ENCODE peak calls at places on chromosomes 12 and 14, in five cellular contexts. One of them, this sample, is unnamed.
A peak's percentile ranks its signal among the peaks of the same experiment; 100 is the strongest.

GRCh38 chr12:116263844-116264243 is 13.6 kb downstream of the MED13L start:
- DNase-seq in K562: no peak
- DNase-seq in Panc1: no peak
- DNase-seq in spleen: no peak
- DNase-seq in breast epithelium: no peak
- DNase-seq in this sample: no peak

GRCh38 chr14:31717294-31718085 is 156.3 kb downstream of the NUBPL start:
- DNase-seq in breast epithelium: no peak
- DNase-seq in Panc1: no peak
- DNase-seq in spleen: no peak
- DNase-seq in K562: no peak
- DNase-seq in this sample: no peak

GRCh38 chr12:117580718-117581062 is 219.3 kb upstream of the NOS1 start:
- DNase-seq in K562: peak; percentile 89
- DNase-seq in Panc1: no peak
- DNase-seq in breast epithelium: no peak
- DNase-seq in spleen: no peak
- DNase-seq in this sample: no peak

GRCh38 chr14:71595441-71595840 is 336.8 kb upstream of the RGS6 start:
- DNase-seq in Panc1: no peak
- DNase-seq in spleen: no peak
- DNase-seq in K562: no peak
- DNase-seq in breast epithelium: no peak
- DNase-seq in this sample: no peak

GRCh38 chr12:54041097-54041690 is 8.3 kb downstream of the HOXC5 start:
- DNase-seq in spleen: no peak
- DNase-seq in K562: no peak
- DNase-seq in Panc1: no peak
- DNase-seq in breast epithelium: no peak
- DNase-seq in this sample: no peak

GRCh38 chr12:9724023-9724422 is 8.9 kb downstream of the CLECL1 start:
- DNase-seq in breast epithelium: no peak
- DNase-seq in spleen: no peak
- DNase-seq in K562: no peak
- DNase-seq in Panc1: no peak
- DNase-seq in this sample: no peak

GRCh38 chr12:66269757-66270383 is 32.4 kb upstream of the HELB start:
- DNase-seq in K562: no peak
- DNase-seq in Panc1: peak; percentile 8
- DNase-seq in breast epithelium: no peak
- DNase-seq in spleen: no peak
- DNase-seq in this sample: no peak

GRCh38 chr14:72643317-72643801 is 250.5 kb downstream of the DPF3 start:
- DNase-seq in K562: no peak
- DNase-seq in spleen: no peak
- DNase-seq in Panc1: no peak
- DNase-seq in breast epithelium: no peak
- DNase-seq in this sample: no peak

GRCh38 chr12:105931104-105931503 is 207.7 kb downstream of the NUAK1 start:
- DNase-seq in K562: no peak
- DNase-seq in breast epithelium: no peak
- DNase-seq in Panc1: no peak
- DNase-seq in spleen: no peak
- DNase-seq in this sample: no peak

GRCh38 chr14:65438266-65438933 is 25.9 kb downstream of the FUT8 start:
- DNase-seq in Panc1: no peak
- DNase-seq in breast epithelium: no peak
- DNase-seq in spleen: no peak
- DNase-seq in K562: peak; percentile 8
- DNase-seq in this sample: no peak

GRCh38 chr12:29537292-29537691 is 39.8 kb upstream of the OVCH1 start:
- DNase-seq in spleen: no peak
- DNase-seq in K562: no peak
- DNase-seq in breast epithelium: no peak
- DNase-seq in Panc1: no peak
- DNase-seq in this sample: no peak

GRCh38 chr14:73323889-73324535 is 86.7 kb downstream of the PAPLN start:
- DNase-seq in spleen: no peak
- DNase-seq in breast epithelium: no peak
- DNase-seq in K562: peak; percentile 7
- DNase-seq in Panc1: no peak
- DNase-seq in this sample: no peak

GRCh38 chr12:10067942-10068341 is 30.8 kb downstream of the CLEC1A start:
- DNase-seq in K562: no peak
- DNase-seq in breast epithelium: no peak
- DNase-seq in spleen: no peak
- DNase-seq in Panc1: no peak
- DNase-seq in this sample: no peak

GRCh38 chr14:22249775-22250174 is 339.2 kb downstream of the DAD1 start:
- DNase-seq in spleen: no peak
- DNase-seq in K562: no peak
- DNase-seq in breast epithelium: no peak
- DNase-seq in Panc1: no peak
- DNase-seq in this sample: no peak

GRCh38 chr12:10015450-10015849 is 5.0 kb downstream of the CLEC12B start:
- DNase-seq in breast epithelium: no peak
- DNase-seq in spleen: no peak
- DNase-seq in K562: no peak
- DNase-seq in Panc1: no peak
- DNase-seq in this sample: no peak

GRCh38 chr14:91399868-91400640 is 17.6 kb downstream of the CCDC88C start:
- DNase-seq in Panc1: no peak
- DNase-seq in K562: no peak
- DNase-seq in spleen: peak; percentile 87
- DNase-seq in breast epithelium: no peak
- DNase-seq in this sample: peak; percentile 42

GRCh38 chr12:90085491-90086274 is 377.0 kb upstream of the ATP2B1 start:
- DNase-seq in K562: no peak
- DNase-seq in spleen: no peak
- DNase-seq in Panc1: no peak
- DNase-seq in breast epithelium: no peak
- DNase-seq in this sample: no peak

GRCh38 chr14:23573384-23573783 is 5.2 kb downstream of the JPH4 start:
- DNase-seq in spleen: peak; percentile 51
- DNase-seq in Panc1: no peak
- DNase-seq in breast epithelium: peak; percentile 34
- DNase-seq in K562: no peak
- DNase-seq in this sample: no peak

GRCh38 chr14:102415671-102416070 is 52.9 kb downstream of the TECPR2 start:
- DNase-seq in Panc1: no peak
- DNase-seq in spleen: no peak
- DNase-seq in K562: no peak
- DNase-seq in breast epithelium: no peak
- DNase-seq in this sample: no peak

GRCh38 chr14:67674480-67675218 is at the start of gene VTI1B:
- DNase-seq in breast epithelium: peak; percentile 67
- DNase-seq in K562: peak; percentile 73
- DNase-seq in Panc1: no peak
- DNase-seq in spleen: peak; percentile 96
- DNase-seq in this sample: peak; percentile 61

GRCh38 chr12:108173160-108173559 is 44.1 kb downstream of the WSCD2 start:
- DNase-seq in spleen: no peak
- DNase-seq in K562: no peak
- DNase-seq in breast epithelium: no peak
- DNase-seq in Panc1: no peak
- DNase-seq in this sample: no peak

GRCh38 chr14:53180272-53181221 is 27.4 kb upstream of the DDHD1 start:
- DNase-seq in Panc1: no peak
- DNase-seq in K562: peak; percentile 11
- DNase-seq in breast epithelium: no peak
- DNase-seq in spleen: no peak
- DNase-seq in this sample: no peak

GRCh38 chr14:88559852-88560251 is 3.0 kb upstream of the ZC3H14 start:
- DNase-seq in K562: no peak
- DNase-seq in spleen: no peak
- DNase-seq in breast epithelium: no peak
- DNase-seq in Panc1: no peak
- DNase-seq in this sample: no peak

GRCh38 chr14:59182641-59183040 is 5.8 kb upstream of the DAAM1 start:
- DNase-seq in Panc1: no peak
- DNase-seq in spleen: no peak
- DNase-seq in K562: no peak
- DNase-seq in breast epithelium: no peak
- DNase-seq in this sample: no peak

GRCh38 chr14:60652674-60653387 is 3.6 kb upstream of the SIX1 start:
- DNase-seq in K562: no peak
- DNase-seq in breast epithelium: no peak
- DNase-seq in Panc1: no peak
- DNase-seq in spleen: no peak
- DNase-seq in this sample: peak; percentile 32

GRCh38 chr12:89135976-89136634 is 216.2 kb downstream of the DUSP6 start:
- DNase-seq in spleen: no peak
- DNase-seq in breast epithelium: no peak
- DNase-seq in K562: no peak
- DNase-seq in Panc1: no peak
- DNase-seq in this sample: no peak

GRCh38 chr14:60553855-60554254 is 44.9 kb downstream of the SIX6 start:
- DNase-seq in K562: no peak
- DNase-seq in breast epithelium: no peak
- DNase-seq in Panc1: no peak
- DNase-seq in spleen: no peak
- DNase-seq in this sample: no peak

GRCh38 chr12:115963030-115963480 is 314.4 kb downstream of the MED13L start:
- DNase-seq in breast epithelium: no peak
- DNase-seq in Panc1: no peak
- DNase-seq in spleen: no peak
- DNase-seq in K562: no peak
- DNase-seq in this sample: no peak

GRCh38 chr12:101207086-101207780 is 2.8 kb downstream of the SLC5A8 start:
- DNase-seq in K562: no peak
- DNase-seq in spleen: no peak
- DNase-seq in breast epithelium: no peak
- DNase-seq in Panc1: no peak
- DNase-seq in this sample: no peak

GRCh38 chr12:112735296-112735695 is 56.3 kb upstream of the RPH3A start:
- DNase-seq in spleen: no peak
- DNase-seq in breast epithelium: no peak
- DNase-seq in Panc1: no peak
- DNase-seq in K562: no peak
- DNase-seq in this sample: no peak
- TF ChIP-seq POLR2AphosphoS5 in spleen: no peak
- TF ChIP-seq POLR2AphosphoS5 in breast epithelium: no peak
- TF ChIP-seq POLR2AphosphoS5 in Panc1: no peak
- TF ChIP-seq POLR2AphosphoS5 in K562: no peak
- TF ChIP-seq POLR2AphosphoS5 in this sample: no peak

GRCh38 chr14:95250126-95250824 is 69.4 kb downstream of the CLMN start:
- DNase-seq in K562: no peak
- DNase-seq in spleen: no peak
- DNase-seq in Panc1: no peak
- DNase-seq in breast epithelium: no peak
- DNase-seq in this sample: no peak
- H3K4me1 ChIP-seq in K562: no peaks in the 10 kb centered on the region
- H3K4me1 ChIP-seq in spleen: peaks cover under 1% of the 10 kb centered on the region
- H3K4me1 ChIP-seq in Panc1: peaks cover 31% of the 10 kb centered on the region
- H3K4me1 ChIP-seq in breast epithelium: peaks cover 5% of the 10 kb centered on the region
- H3K4me1 ChIP-seq in this sample: no peaks in the 10 kb centered on the region

DNA sequence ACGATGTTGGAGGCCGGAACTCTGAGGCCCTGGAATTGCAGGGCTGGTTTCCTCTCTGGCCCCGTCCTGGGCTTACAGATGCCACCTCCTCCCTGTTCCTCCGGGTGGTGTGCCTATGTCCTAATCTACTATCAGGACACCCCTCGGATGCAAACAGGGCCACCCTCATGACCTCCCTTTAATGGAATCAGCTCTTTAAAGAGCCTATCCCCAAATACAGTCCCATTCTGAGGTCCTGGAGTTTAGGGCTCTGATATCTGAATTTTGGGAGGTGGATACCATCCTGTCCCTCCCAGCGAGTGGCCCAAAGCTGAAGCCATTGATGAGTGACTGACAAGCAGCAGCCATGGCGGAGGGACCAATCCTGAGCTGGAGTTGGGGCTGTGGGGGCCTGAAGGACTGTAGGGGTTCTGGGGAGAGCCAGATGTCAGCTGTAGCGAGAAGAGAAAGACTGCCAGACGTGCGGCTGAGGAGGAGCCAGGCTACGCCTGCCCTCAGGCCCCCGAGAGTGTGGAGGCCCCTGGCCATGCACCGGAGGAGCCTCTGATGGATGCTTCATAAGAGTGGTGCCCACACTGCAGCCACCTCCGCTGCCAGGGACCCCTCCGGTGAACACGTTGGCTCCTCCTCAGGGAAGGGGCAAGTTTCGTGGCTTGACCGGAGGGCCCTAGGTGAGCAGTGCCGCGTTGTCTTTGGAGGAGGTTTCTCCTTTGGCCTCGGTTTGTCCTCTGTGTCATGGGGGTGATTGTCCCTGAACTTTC is 100.2 kb downstream of the KIF26A start:
- DNase-seq in Panc1: no peak
- DNase-seq in breast epithelium: no peak
- DNase-seq in K562: no peak
- DNase-seq in spleen: no peak
- DNase-seq in this sample: no peak
- TF ChIP-seq POLR2AphosphoS5 in Panc1: no peak
- TF ChIP-seq POLR2AphosphoS5 in breast epithelium: no peak
- TF ChIP-seq POLR2AphosphoS5 in K562: no peak
- TF ChIP-seq POLR2AphosphoS5 in spleen: no peak
- TF ChIP-seq POLR2AphosphoS5 in this sample: no peak

DNA sequence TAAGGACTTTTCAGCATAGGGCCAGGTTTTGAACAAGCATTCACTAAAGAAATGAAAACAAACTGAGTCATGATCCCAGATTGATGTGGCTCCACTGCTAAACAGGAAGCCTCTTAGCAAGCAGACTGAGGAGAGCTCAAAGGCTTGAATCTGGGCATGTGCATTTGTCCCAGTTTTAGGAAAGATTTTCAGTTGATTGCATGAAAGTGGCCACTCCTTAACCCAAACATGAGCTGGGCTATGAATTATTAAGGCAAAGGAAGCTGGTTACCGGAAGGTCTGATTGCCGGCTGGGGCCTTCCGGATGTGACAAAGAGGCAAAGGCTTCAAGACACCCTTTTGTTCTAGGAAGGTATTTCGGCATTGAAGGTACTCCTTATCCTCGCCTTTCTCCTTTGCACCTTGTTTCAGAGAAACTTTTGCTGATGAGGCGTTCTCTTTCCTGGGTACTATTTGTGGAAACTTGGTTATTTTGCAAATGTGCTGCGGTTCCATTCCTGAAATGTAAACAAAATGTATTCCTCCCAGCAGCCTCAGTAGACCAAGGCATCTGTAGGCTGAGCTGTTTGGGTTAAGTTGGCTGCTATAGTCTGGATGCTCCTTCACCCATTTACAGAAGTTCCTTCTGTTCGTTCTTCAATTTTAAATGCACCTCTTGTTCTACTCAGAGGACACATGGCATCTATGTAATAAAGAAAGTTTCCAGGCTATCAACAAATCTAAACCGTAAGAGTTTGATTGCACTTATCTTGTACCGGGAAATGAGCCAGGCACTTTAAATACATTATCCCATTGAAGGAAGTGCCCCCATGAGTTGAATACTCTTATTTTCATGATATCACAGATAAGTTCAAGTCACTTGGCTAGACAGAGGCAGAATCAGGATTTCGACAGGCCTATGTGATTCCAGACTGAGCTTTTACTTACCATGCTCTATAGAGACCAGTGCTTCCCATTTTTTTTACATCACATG is 115.6 kb upstream of the METAP2 start:
- DNase-seq in K562: no peak
- DNase-seq in spleen: no peak
- DNase-seq in breast epithelium: no peak
- DNase-seq in Panc1: no peak
- DNase-seq in this sample: no peak
- H3K4me1 ChIP-seq in K562: no peaks in the 10 kb centered on the region
- H3K4me1 ChIP-seq in spleen: no peaks in the 10 kb centered on the region
- H3K4me1 ChIP-seq in breast epithelium: no peaks in the 10 kb centered on the region
- H3K4me1 ChIP-seq in Panc1: no peaks in the 10 kb centered on the region
- H3K4me1 ChIP-seq in this sample: no peaks in the 10 kb centered on the region

This sample was measured in prostate gland.